ENCODE peak calls at places on chromosomes 7 and 10, in eight cellular contexts. One of them, this sample, is unnamed.
A peak's percentile ranks its signal among the peaks of the same experiment; 100 is the strongest.

GRCh38 chr10:119655566-119656001 is 4.4 kb downstream of the BAG3 start:
- DNase-seq in colonic mucosa: peak; percentile 29
- DNase-seq in fibroblast of mammary gland: peak; percentile 93
- DNase-seq in neural progenitor cell: no peak
- DNase-seq in transverse colon: peak; percentile 52
- DNase-seq in right lobe of liver: no peak
- DNase-seq in adrenal gland: peak; percentile 83
- DNase-seq in GM23338: no peak
- DNase-seq in this sample: no peak

GRCh38 chr7:150950496-150951180 is 27.5 kb downstream of the KCNH2 start:
- DNase-seq in colonic mucosa: no peak
- DNase-seq in fibroblast of mammary gland: no peak
- DNase-seq in neural progenitor cell: no peak
- DNase-seq in transverse colon: no peak
- DNase-seq in right lobe of liver: no peak
- DNase-seq in adrenal gland: peak; percentile 11
- DNase-seq in GM23338: no peak
- DNase-seq in this sample: peak; percentile 42

GRCh38 chr10:51141015-51141414 is 66.7 kb downstream of the PRKG1 start:
- DNase-seq in colonic mucosa: no peak
- DNase-seq in fibroblast of mammary gland: no peak
- DNase-seq in neural progenitor cell: no peak
- DNase-seq in transverse colon: no peak
- DNase-seq in right lobe of liver: no peak
- DNase-seq in adrenal gland: no peak
- DNase-seq in GM23338: no peak
- DNase-seq in this sample: no peak

GRCh38 chr10:70797840-70798239 is 12.7 kb upstream of the TBATA start:
- DNase-seq in colonic mucosa: no peak
- DNase-seq in fibroblast of mammary gland: no peak
- DNase-seq in neural progenitor cell: no peak
- DNase-seq in transverse colon: no peak
- DNase-seq in right lobe of liver: no peak
- DNase-seq in adrenal gland: no peak
- DNase-seq in GM23338: no peak
- DNase-seq in this sample: no peak

GRCh38 chr7:137572071-137572784 is 228.7 kb upstream of the PTN start:
- DNase-seq in colonic mucosa: no peak
- DNase-seq in fibroblast of mammary gland: peak; percentile 23
- DNase-seq in neural progenitor cell: no peak
- DNase-seq in transverse colon: no peak
- DNase-seq in right lobe of liver: no peak
- DNase-seq in adrenal gland: no peak
- DNase-seq in GM23338: no peak
- DNase-seq in this sample: no peak

GRCh38 chr7:105713488-105714465 is 132.5 kb upstream of the EFCAB10 start:
- DNase-seq in colonic mucosa: no peak
- DNase-seq in fibroblast of mammary gland: peak; percentile 17
- DNase-seq in neural progenitor cell: no peak
- DNase-seq in transverse colon: no peak
- DNase-seq in right lobe of liver: no peak
- DNase-seq in adrenal gland: peak; percentile 28
- DNase-seq in GM23338: no peak
- DNase-seq in this sample: no peak

GRCh38 chr10:29734980-29735627 is 100.3 kb upstream of the SVIL start:
- DNase-seq in colonic mucosa: peak; percentile 66
- DNase-seq in fibroblast of mammary gland: no peak
- DNase-seq in neural progenitor cell: peak; percentile 75
- DNase-seq in transverse colon: peak; percentile 66
- DNase-seq in right lobe of liver: peak; percentile 77
- DNase-seq in adrenal gland: peak; percentile 64
- DNase-seq in GM23338: peak; percentile 68
- DNase-seq in this sample: peak; percentile 89

GRCh38 chr7:28853150-28853549 is 105.0 kb downstream of the TRIL start:
- DNase-seq in colonic mucosa: no peak
- DNase-seq in fibroblast of mammary gland: no peak
- DNase-seq in neural progenitor cell: no peak
- DNase-seq in transverse colon: no peak
- DNase-seq in right lobe of liver: no peak
- DNase-seq in adrenal gland: no peak
- DNase-seq in GM23338: no peak
- DNase-seq in this sample: no peak

GRCh38 chr7:712601-713457 is 13.7 kb upstream of the DNAAF5 start:
- DNase-seq in colonic mucosa: no peak
- DNase-seq in fibroblast of mammary gland: no peak
- DNase-seq in neural progenitor cell: peak; percentile 51
- DNase-seq in transverse colon: no peak
- DNase-seq in right lobe of liver: peak; percentile 36
- DNase-seq in adrenal gland: no peak
- DNase-seq in GM23338: peak; percentile 50
- DNase-seq in this sample: peak; percentile 36

GRCh38 chr7:710161-710560 is 16.3 kb upstream of the DNAAF5 start:
- DNase-seq in colonic mucosa: no peak
- DNase-seq in fibroblast of mammary gland: no peak
- DNase-seq in neural progenitor cell: no peak
- DNase-seq in transverse colon: no peak
- DNase-seq in right lobe of liver: no peak
- DNase-seq in adrenal gland: no peak
- DNase-seq in GM23338: no peak
- DNase-seq in this sample: peak; percentile 34

GRCh38 chr7:713488-714230 is 12.8 kb upstream of the DNAAF5 start:
- DNase-seq in colonic mucosa: no peak
- DNase-seq in fibroblast of mammary gland: no peak
- DNase-seq in neural progenitor cell: no peak
- DNase-seq in transverse colon: no peak
- DNase-seq in right lobe of liver: no peak
- DNase-seq in adrenal gland: no peak
- DNase-seq in GM23338: no peak
- DNase-seq in this sample: no peak

GRCh38 chr7:711967-712600 is 14.4 kb upstream of the DNAAF5 start:
- DNase-seq in colonic mucosa: no peak
- DNase-seq in fibroblast of mammary gland: no peak
- DNase-seq in neural progenitor cell: no peak
- DNase-seq in transverse colon: no peak
- DNase-seq in right lobe of liver: peak; percentile 35
- DNase-seq in adrenal gland: no peak
- DNase-seq in GM23338: peak; percentile 45
- DNase-seq in this sample: peak; percentile 30

GRCh38 chr7:711093-711966 is 15.2 kb upstream of the DNAAF5 start:
- DNase-seq in colonic mucosa: no peak
- DNase-seq in fibroblast of mammary gland: no peak
- DNase-seq in neural progenitor cell: no peak
- DNase-seq in transverse colon: no peak
- DNase-seq in right lobe of liver: no peak
- DNase-seq in adrenal gland: no peak
- DNase-seq in GM23338: no peak
- DNase-seq in this sample: peak; percentile 48
- H3K4me3 ChIP-seq in colonic mucosa: peak overlapping the region; percentile 17
- H3K4me3 ChIP-seq in fibroblast of mammary gland: peak overlapping the region; percentile 21
- H3K4me3 ChIP-seq in neural progenitor cell: peak overlapping the region; percentile 58
- H3K4me3 ChIP-seq in transverse colon: peak overlapping the region; percentile 57
- H3K4me3 ChIP-seq in right lobe of liver: peak overlapping the region; percentile 18
- H3K4me3 ChIP-seq in adrenal gland: no peak overlapping the region
- H3K4me3 ChIP-seq in GM23338: peak overlapping the region; percentile 57
- H3K4me3 ChIP-seq in this sample: peak overlapping the region; percentile 60

DNA sequence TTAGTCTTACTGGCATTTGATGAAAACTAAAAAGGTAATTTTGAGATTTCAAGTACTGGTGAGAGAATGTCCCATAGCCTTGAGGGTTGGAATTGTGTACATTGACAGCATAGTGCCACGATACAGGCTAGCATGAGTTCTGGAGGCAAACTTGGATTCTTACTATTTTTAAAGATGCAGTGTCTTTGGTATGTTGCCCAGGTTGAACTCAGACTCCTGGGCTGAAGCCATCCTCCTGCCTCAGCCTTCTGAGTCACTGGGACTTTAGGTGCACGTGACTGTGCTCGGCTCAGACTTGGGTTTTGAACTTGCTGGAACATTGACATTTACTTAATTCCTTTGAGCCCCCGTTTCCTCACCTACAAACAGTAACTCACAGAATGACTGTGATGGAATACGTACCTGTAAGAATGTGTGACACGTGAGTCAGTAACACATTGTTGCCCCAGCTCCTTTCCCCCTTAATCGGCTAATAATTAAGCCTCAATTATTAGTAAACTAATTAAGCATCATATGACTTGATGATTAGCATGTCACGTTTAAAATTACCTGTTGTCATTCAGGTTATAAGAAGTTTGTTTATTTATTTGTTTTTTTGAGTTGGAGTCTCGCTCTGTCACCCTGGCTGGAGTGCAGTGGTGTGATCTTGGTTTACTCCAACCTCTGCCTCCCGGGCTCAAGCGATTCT is 10.6 kb downstream of the DNAJB6 start:
- DNase-seq in colonic mucosa: no peak
- DNase-seq in fibroblast of mammary gland: peak; percentile 95
- DNase-seq in neural progenitor cell: no peak
- DNase-seq in transverse colon: peak; percentile 21
- DNase-seq in right lobe of liver: no peak
- DNase-seq in adrenal gland: peak; percentile 61
- DNase-seq in GM23338: no peak
- DNase-seq in this sample: no peak
- H3K4me3 ChIP-seq in colonic mucosa: no peak overlapping the region
- H3K4me3 ChIP-seq in fibroblast of mammary gland: peak overlapping the region; percentile 34
- H3K4me3 ChIP-seq in neural progenitor cell: no peak overlapping the region
- H3K4me3 ChIP-seq in transverse colon: no peak overlapping the region
- H3K4me3 ChIP-seq in right lobe of liver: no peak overlapping the region
- H3K4me3 ChIP-seq in adrenal gland: no peak overlapping the region
- H3K4me3 ChIP-seq in GM23338: peak overlapping the region; percentile 34
- H3K4me3 ChIP-seq in this sample: no peak overlapping the region

GRCh38 chr10:18005445-18005780 is 53.7 kb downstream of the SLC39A12 start:
- DNase-seq in colonic mucosa: no peak
- DNase-seq in fibroblast of mammary gland: no peak
- DNase-seq in neural progenitor cell: no peak
- DNase-seq in transverse colon: no peak
- DNase-seq in right lobe of liver: no peak
- DNase-seq in adrenal gland: no peak
- DNase-seq in GM23338: peak; percentile 42
- DNase-seq in this sample: no peak

GRCh38 chr10:18010050-18010449 is 58.3 kb downstream of the SLC39A12 start:
- DNase-seq in colonic mucosa: no peak
- DNase-seq in fibroblast of mammary gland: peak; percentile 86
- DNase-seq in neural progenitor cell: no peak
- DNase-seq in transverse colon: no peak
- DNase-seq in right lobe of liver: no peak
- DNase-seq in adrenal gland: no peak
- DNase-seq in GM23338: no peak
- DNase-seq in this sample: no peak

GRCh38 chr10:18008989-18009388 is 57.3 kb downstream of the SLC39A12 start:
- DNase-seq in colonic mucosa: no peak
- DNase-seq in fibroblast of mammary gland: peak; percentile 47
- DNase-seq in neural progenitor cell: no peak
- DNase-seq in transverse colon: no peak
- DNase-seq in right lobe of liver: no peak
- DNase-seq in adrenal gland: no peak
- DNase-seq in GM23338: no peak
- DNase-seq in this sample: no peak

GRCh38 chr10:18000601-18001000 is 48.9 kb downstream of the SLC39A12 start:
- DNase-seq in colonic mucosa: no peak
- DNase-seq in fibroblast of mammary gland: no peak
- DNase-seq in neural progenitor cell: no peak
- DNase-seq in transverse colon: no peak
- DNase-seq in right lobe of liver: no peak
- DNase-seq in adrenal gland: no peak
- DNase-seq in GM23338: no peak
- DNase-seq in this sample: no peak

DNA sequence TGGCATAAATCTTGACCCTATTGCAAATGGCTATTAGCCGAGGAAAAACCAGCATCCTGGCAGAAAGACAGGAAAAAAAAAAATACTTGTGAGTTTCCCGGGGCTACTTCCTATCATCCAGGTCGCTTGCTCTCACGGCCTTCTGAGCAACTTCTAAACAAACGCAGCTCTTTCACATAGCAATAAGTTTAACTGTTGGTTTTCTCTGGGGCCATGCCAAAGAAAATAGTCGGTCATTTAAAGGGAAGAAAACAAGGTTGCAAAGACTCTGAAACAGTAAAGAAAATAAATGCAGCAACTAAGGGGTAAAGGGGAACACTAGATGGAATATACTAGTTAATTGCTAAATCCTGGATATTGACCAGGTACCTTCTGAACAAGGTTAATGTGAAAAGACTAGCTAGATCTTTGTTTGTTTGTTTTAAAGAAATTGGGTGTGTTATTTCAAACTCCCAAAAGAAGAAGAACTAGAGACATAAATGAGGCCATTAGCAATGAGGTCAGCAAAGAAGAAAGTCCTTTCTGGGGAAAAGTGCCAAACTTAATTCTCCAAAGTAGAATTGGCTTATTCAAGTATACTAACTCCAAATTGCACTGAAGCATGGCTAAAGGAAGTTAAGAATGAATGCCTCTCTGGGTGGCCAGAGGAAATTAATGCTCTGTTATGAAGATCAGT is 54.2 kb downstream of the SLC39A12 start:
- DNase-seq in colonic mucosa: no peak
- DNase-seq in fibroblast of mammary gland: peak; percentile 93
- DNase-seq in neural progenitor cell: no peak
- DNase-seq in transverse colon: no peak
- DNase-seq in right lobe of liver: no peak
- DNase-seq in adrenal gland: peak; percentile 33
- DNase-seq in GM23338: peak; percentile 37
- DNase-seq in this sample: no peak
- H3K4me3 ChIP-seq in colonic mucosa: no peak overlapping the region
- H3K4me3 ChIP-seq in fibroblast of mammary gland: no peak overlapping the region
- H3K4me3 ChIP-seq in neural progenitor cell: no peak overlapping the region
- H3K4me3 ChIP-seq in transverse colon: no peak overlapping the region
- H3K4me3 ChIP-seq in right lobe of liver: no peak overlapping the region
- H3K4me3 ChIP-seq in adrenal gland: no peak overlapping the region
- H3K4me3 ChIP-seq in GM23338: no peak overlapping the region
- H3K4me3 ChIP-seq in this sample: no peak overlapping the region

GRCh38 chr10:132836248-132836831 is 50.4 kb upstream of the NKX6-2 start:
- DNase-seq in colonic mucosa: no peak
- DNase-seq in fibroblast of mammary gland: no peak
- DNase-seq in neural progenitor cell: no peak
- DNase-seq in transverse colon: no peak
- DNase-seq in right lobe of liver: peak; percentile 87
- DNase-seq in adrenal gland: peak; percentile 80
- DNase-seq in GM23338: no peak
- DNase-seq in this sample: no peak

GRCh38 chr10:132839061-132839460 is 53.1 kb upstream of the NKX6-2 start:
- DNase-seq in colonic mucosa: no peak
- DNase-seq in fibroblast of mammary gland: no peak
- DNase-seq in neural progenitor cell: no peak
- DNase-seq in transverse colon: no peak
- DNase-seq in right lobe of liver: no peak
- DNase-seq in adrenal gland: no peak
- DNase-seq in GM23338: no peak
- DNase-seq in this sample: no peak

GRCh38 chr10:132838346-132838970 is 52.5 kb upstream of the NKX6-2 start:
- DNase-seq in colonic mucosa: no peak
- DNase-seq in fibroblast of mammary gland: no peak
- DNase-seq in neural progenitor cell: no peak
- DNase-seq in transverse colon: no peak
- DNase-seq in right lobe of liver: no peak
- DNase-seq in adrenal gland: no peak
- DNase-seq in GM23338: no peak
- DNase-seq in this sample: no peak

GRCh38 chr10:132836832-132837540 is 51.0 kb upstream of the NKX6-2 start:
- DNase-seq in colonic mucosa: no peak
- DNase-seq in fibroblast of mammary gland: peak; percentile 23
- DNase-seq in neural progenitor cell: peak; percentile 80
- DNase-seq in transverse colon: no peak
- DNase-seq in right lobe of liver: no peak
- DNase-seq in adrenal gland: no peak
- DNase-seq in GM23338: peak; percentile 73
- DNase-seq in this sample: no peak

DNA sequence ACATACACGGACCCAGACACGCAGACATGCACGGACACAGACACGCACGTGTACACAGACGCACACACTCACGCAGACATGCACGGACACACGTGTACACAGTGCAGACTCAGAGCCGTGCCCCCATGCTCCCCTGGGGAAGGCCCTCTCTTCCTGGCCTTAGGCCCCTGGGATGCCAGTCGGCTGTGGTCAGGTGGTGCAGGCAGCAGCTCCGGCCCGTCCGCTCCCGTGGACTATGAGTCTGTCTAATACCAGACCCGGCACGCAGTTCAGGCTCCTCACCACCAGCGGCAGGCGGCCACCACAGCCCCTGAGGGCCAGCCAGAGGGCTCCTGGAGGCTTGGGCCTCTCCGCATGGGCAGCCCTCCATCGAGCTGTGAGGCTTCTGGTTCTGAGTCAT is 52.0 kb upstream of the NKX6-2 start:
- DNase-seq in colonic mucosa: no peak
- DNase-seq in fibroblast of mammary gland: no peak
- DNase-seq in neural progenitor cell: no peak
- DNase-seq in transverse colon: no peak
- DNase-seq in right lobe of liver: no peak
- DNase-seq in adrenal gland: no peak
- DNase-seq in GM23338: no peak
- DNase-seq in this sample: no peak
- H3K4me3 ChIP-seq in colonic mucosa: no peak overlapping the region
- H3K4me3 ChIP-seq in fibroblast of mammary gland: no peak overlapping the region
- H3K4me3 ChIP-seq in neural progenitor cell: no peak overlapping the region
- H3K4me3 ChIP-seq in transverse colon: no peak overlapping the region
- H3K4me3 ChIP-seq in right lobe of liver: no peak overlapping the region
- H3K4me3 ChIP-seq in adrenal gland: no peak overlapping the region
- H3K4me3 ChIP-seq in GM23338: no peak overlapping the region
- H3K4me3 ChIP-seq in this sample: no peak overlapping the region

This sample was measured in lower lobe of right lung.